ENCODE peak calls at places on chromosomes 13 and 19, in eight cellular contexts. Q is T-cell, W is tibial artery, V is Ammon's horn, D is thoracic aorta, J is COR-L47, C is RWPE1, B is pons. X is an unnamed sample.

GRCh38 chr19:13339869-13340268 is 166.4 kb downstream of the CACNA1A start:
- DNase-seq in Q (no peak), W (peak; percentile 68), D (no peak), C (no peak), V (peak; percentile 45), B (peak; percentile 29), J (no peak), X (no peak)

GRCh38 chr19:17797397-17798201 is 2.7 kb downstream of the B3GNT3 start:
- DNase-seq in D (no peak), C (peak; percentile 95), W (no peak), V (no peak), Q (no peak), J (no peak), B (no peak), X (no peak)

GRCh38 chr13:54317722-54318121 is 1289.1 kb downstream of the OLFM4 start:
- DNase-seq in D (no peak), V (no peak), B (no peak), W (no peak), Q (no peak), J (no peak), C (no peak), X (no peak)

GRCh38 chr19:10227215-10227971 is 3.7 kb downstream of the S1PR2 start:
- DNase-seq in Q (no peak), B (peak; percentile 98), W (peak; percentile 69), V (peak; percentile 97), J (no peak), D (no peak), C (no peak), X (peak; percentile 60)

GRCh38 chr19:4811328-4812131 is 20.0 kb downstream of the TICAM1 start:
- DNase-seq in D (peak; percentile 44), J (peak; percentile 12), V (peak; percentile 74), B (no peak), Q (peak; percentile 84), W (peak; percentile 85), C (peak; percentile 42), X (peak; percentile 96)

GRCh38 chr19:17246681-17247425 is 1.1 kb upstream of the NR2F6 start:
- DNase-seq in J (no peak), B (no peak), W (no peak), Q (no peak), D (no peak), C (no peak), V (no peak), X (no peak)

GRCh38 chr13:93525087-93525486 is 298.5 kb downstream of the GPC6 start:
- DNase-seq in V (no peak), Q (no peak), B (no peak), W (no peak), J (no peak), D (no peak), C (no peak), X (no peak)

GRCh38 chr13:85040176-85040660 is 759.0 kb downstream of the SLITRK6 start:
- DNase-seq in V (no peak), B (no peak), Q (no peak), D (no peak), J (peak; percentile 60), C (no peak), W (no peak), X (no peak)

GRCh38 chr19:15449620-15450527 is at the start of gene WIZ:
- DNase-seq in B (peak; percentile 52), D (no peak), Q (peak; percentile 83), J (peak; percentile 44), C (peak; percentile 95), V (peak; percentile 67), W (peak; percentile 90), X (peak; percentile 72)

GRCh38 chr19:8022275-8022674 is 16.8 kb upstream of the ELAVL1 start:
- DNase-seq in B (no peak), J (no peak), D (no peak), Q (no peak), V (no peak), C (no peak), W (no peak), X (no peak)

GRCh38 chr19:5707576-5708575 is 12.1 kb downstream of the LONP1 start:
- DNase-seq in D (no peak), Q (no peak), W (no peak), C (no peak), V (no peak), J (no peak), B (no peak), X (no peak)

GRCh38 chr13:50708461-50708860 is 135.0 kb downstream of the DLEU7 start:
- DNase-seq in D (no peak), V (no peak), C (no peak), W (no peak), Q (no peak), B (no peak), J (peak; percentile 1), X (no peak)

X was measured in neural crest cell.